ENCODE peak calls at places on chromosomes 13 and 19, in eight cellular contexts. One of them, this sample, is unnamed. For H3K27me3 and H3K4me1, the result is how much of the 10 kb centered on the place peaks cover.

GRCh38 chr13:109740121-109740520 is 46.3 kb downstream of the IRS2 start:
- DNase-seq in tibial artery: no peak
- DNase-seq in CD4-positive, alpha-beta memory T cell: no peak
- DNase-seq in pancreas: no peak
- DNase-seq in neuronal stem cell: no peak
- DNase-seq in effector memory CD4-positive, alpha-beta T cell: no peak
- DNase-seq in adipocyte: no peak
- DNase-seq in ovary: no peak
- DNase-seq in this sample: no peak

GRCh38 chr13:70585109-70585508 is 476.9 kb upstream of the KLHL1 start:
- DNase-seq in neuronal stem cell: no peak
- DNase-seq in CD4-positive, alpha-beta memory T cell: no peak
- DNase-seq in pancreas: no peak
- DNase-seq in ovary: no peak
- DNase-seq in adipocyte: no peak
- DNase-seq in tibial artery: no peak
- DNase-seq in effector memory CD4-positive, alpha-beta T cell: no peak
- DNase-seq in this sample: no peak

GRCh38 chr13:31431722-31432137 is 232.0 kb downstream of the B3GLCT start:
- DNase-seq in tibial artery: peak
- DNase-seq in adipocyte: peak
- DNase-seq in CD4-positive, alpha-beta memory T cell: peak
- DNase-seq in neuronal stem cell: peak
- DNase-seq in pancreas: peak
- DNase-seq in effector memory CD4-positive, alpha-beta T cell: no peak
- DNase-seq in ovary: peak
- DNase-seq in this sample: peak

GRCh38 chr19:19405919-19406877 is 723 bp downstream of the GATAD2A start:
- DNase-seq in adipocyte: peak
- DNase-seq in neuronal stem cell: peak
- DNase-seq in tibial artery: no peak
- DNase-seq in CD4-positive, alpha-beta memory T cell: peak
- DNase-seq in pancreas: peak
- DNase-seq in effector memory CD4-positive, alpha-beta T cell: peak
- DNase-seq in ovary: peak
- DNase-seq in this sample: no peak

GRCh38 chr13:45073809-45074208 is 46.5 kb upstream of the GTF2F2 start:
- DNase-seq in CD4-positive, alpha-beta memory T cell: no peak
- DNase-seq in ovary: no peak
- DNase-seq in effector memory CD4-positive, alpha-beta T cell: no peak
- DNase-seq in tibial artery: no peak
- DNase-seq in adipocyte: no peak
- DNase-seq in neuronal stem cell: no peak
- DNase-seq in pancreas: no peak
- DNase-seq in this sample: peak

GRCh38 chr13:93727301-93728141 is 500.9 kb downstream of the GPC6 start:
- DNase-seq in effector memory CD4-positive, alpha-beta T cell: no peak
- DNase-seq in pancreas: no peak
- DNase-seq in adipocyte: peak
- DNase-seq in CD4-positive, alpha-beta memory T cell: no peak
- DNase-seq in ovary: no peak
- DNase-seq in tibial artery: no peak
- DNase-seq in neuronal stem cell: no peak
- DNase-seq in this sample: no peak

GRCh38 chr19:35066691-35067563 is 25.4 kb downstream of the HPN start:
- DNase-seq in CD4-positive, alpha-beta memory T cell: peak
- DNase-seq in pancreas: peak
- DNase-seq in tibial artery: peak
- DNase-seq in ovary: peak
- DNase-seq in effector memory CD4-positive, alpha-beta T cell: peak
- DNase-seq in neuronal stem cell: peak
- DNase-seq in adipocyte: peak
- DNase-seq in this sample: peak

GRCh38 chr13:35994131-35994966 is 136.8 kb downstream of the DCLK1 start:
- DNase-seq in effector memory CD4-positive, alpha-beta T cell: no peak
- DNase-seq in CD4-positive, alpha-beta memory T cell: no peak
- DNase-seq in tibial artery: peak
- DNase-seq in adipocyte: peak
- DNase-seq in pancreas: peak
- DNase-seq in ovary: peak
- DNase-seq in neuronal stem cell: no peak
- DNase-seq in this sample: no peak

GRCh38 chr13:24842533-24843278 is 78.7 kb downstream of the RNF17 start:
- DNase-seq in CD4-positive, alpha-beta memory T cell: no peak
- DNase-seq in effector memory CD4-positive, alpha-beta T cell: no peak
- DNase-seq in ovary: no peak
- DNase-seq in tibial artery: no peak
- DNase-seq in neuronal stem cell: no peak
- DNase-seq in pancreas: no peak
- DNase-seq in adipocyte: peak
- DNase-seq in this sample: no peak

GRCh38 chr13:114107686-114108081 is 24.7 kb downstream of the RASA3 start:
- DNase-seq in adipocyte: peak
- DNase-seq in neuronal stem cell: no peak
- DNase-seq in ovary: no peak
- DNase-seq in tibial artery: peak
- DNase-seq in pancreas: no peak
- DNase-seq in effector memory CD4-positive, alpha-beta T cell: no peak
- DNase-seq in CD4-positive, alpha-beta memory T cell: no peak
- DNase-seq in this sample: no peak

GRCh38 chr13:44874886-44875630 is 114.2 kb downstream of the NUFIP1 start:
- DNase-seq in ovary: no peak
- DNase-seq in pancreas: no peak
- DNase-seq in adipocyte: no peak
- DNase-seq in effector memory CD4-positive, alpha-beta T cell: no peak
- DNase-seq in neuronal stem cell: no peak
- DNase-seq in tibial artery: no peak
- DNase-seq in CD4-positive, alpha-beta memory T cell: no peak
- DNase-seq in this sample: no peak

GRCh38 chr13:107977175-107977574 is 238.2 kb downstream of the LIG4 start:
- DNase-seq in CD4-positive, alpha-beta memory T cell: no peak
- DNase-seq in neuronal stem cell: no peak
- DNase-seq in ovary: no peak
- DNase-seq in effector memory CD4-positive, alpha-beta T cell: no peak
- DNase-seq in adipocyte: no peak
- DNase-seq in pancreas: no peak
- DNase-seq in tibial artery: no peak
- DNase-seq in this sample: no peak

GRCh38 chr13:29676535-29676934 is 81.0 kb upstream of the SLC7A1 start:
- DNase-seq in adipocyte: peak
- DNase-seq in pancreas: no peak
- DNase-seq in ovary: no peak
- DNase-seq in CD4-positive, alpha-beta memory T cell: no peak
- DNase-seq in effector memory CD4-positive, alpha-beta T cell: no peak
- DNase-seq in neuronal stem cell: no peak
- DNase-seq in tibial artery: no peak
- DNase-seq in this sample: no peak

GRCh38 chr13:24033527-24034302 is 126.8 kb upstream of the SPATA13 start:
- DNase-seq in CD4-positive, alpha-beta memory T cell: no peak
- DNase-seq in pancreas: no peak
- DNase-seq in neuronal stem cell: no peak
- DNase-seq in effector memory CD4-positive, alpha-beta T cell: no peak
- DNase-seq in ovary: no peak
- DNase-seq in tibial artery: no peak
- DNase-seq in adipocyte: peak
- DNase-seq in this sample: no peak

GRCh38 chr13:44068737-44069136 is 189.0 kb downstream of the LACC1 start:
- DNase-seq in pancreas: no peak
- DNase-seq in adipocyte: peak
- DNase-seq in ovary: no peak
- DNase-seq in neuronal stem cell: no peak
- DNase-seq in effector memory CD4-positive, alpha-beta T cell: no peak
- DNase-seq in CD4-positive, alpha-beta memory T cell: no peak
- DNase-seq in tibial artery: no peak
- DNase-seq in this sample: no peak

GRCh38 chr13:37833411-37833810 is 36.2 kb downstream of the TRPC4 start:
- DNase-seq in CD4-positive, alpha-beta memory T cell: no peak
- DNase-seq in ovary: no peak
- DNase-seq in pancreas: no peak
- DNase-seq in effector memory CD4-positive, alpha-beta T cell: no peak
- DNase-seq in adipocyte: no peak
- DNase-seq in neuronal stem cell: no peak
- DNase-seq in tibial artery: no peak
- DNase-seq in this sample: no peak

GRCh38 chr13:47837104-47837880 is 163.8 kb downstream of the SUCLA2 start:
- DNase-seq in effector memory CD4-positive, alpha-beta T cell: no peak
- DNase-seq in CD4-positive, alpha-beta memory T cell: no peak
- DNase-seq in neuronal stem cell: no peak
- DNase-seq in tibial artery: no peak
- DNase-seq in pancreas: no peak
- DNase-seq in adipocyte: no peak
- DNase-seq in ovary: no peak
- DNase-seq in this sample: peak

GRCh38 chr13:48233886-48234488 is 981 bp downstream of the ITM2B start:
- DNase-seq in adipocyte: peak
- DNase-seq in effector memory CD4-positive, alpha-beta T cell: no peak
- DNase-seq in pancreas: no peak
- DNase-seq in CD4-positive, alpha-beta memory T cell: no peak
- DNase-seq in neuronal stem cell: no peak
- DNase-seq in ovary: peak
- DNase-seq in tibial artery: no peak
- DNase-seq in this sample: no peak

GRCh38 chr19:41999071-41999877 is 5.2 kb upstream of the ATP1A3 start:
- DNase-seq in effector memory CD4-positive, alpha-beta T cell: no peak
- DNase-seq in neuronal stem cell: no peak
- DNase-seq in tibial artery: no peak
- DNase-seq in CD4-positive, alpha-beta memory T cell: no peak
- DNase-seq in adipocyte: peak
- DNase-seq in ovary: no peak
- DNase-seq in pancreas: no peak
- DNase-seq in this sample: no peak

GRCh38 chr19:35316560-35316959 is 12.4 kb upstream of the CD22 start:
- DNase-seq in adipocyte: no peak
- DNase-seq in pancreas: no peak
- DNase-seq in effector memory CD4-positive, alpha-beta T cell: no peak
- DNase-seq in CD4-positive, alpha-beta memory T cell: no peak
- DNase-seq in neuronal stem cell: no peak
- DNase-seq in tibial artery: no peak
- DNase-seq in ovary: no peak
- DNase-seq in this sample: no peak

GRCh38 chr13:44906758-44907157 is 82.5 kb downstream of the NUFIP1 start:
- DNase-seq in pancreas: peak
- DNase-seq in tibial artery: peak
- DNase-seq in ovary: peak
- DNase-seq in effector memory CD4-positive, alpha-beta T cell: no peak
- DNase-seq in neuronal stem cell: no peak
- DNase-seq in CD4-positive, alpha-beta memory T cell: no peak
- DNase-seq in adipocyte: peak
- DNase-seq in this sample: no peak

DNA sequence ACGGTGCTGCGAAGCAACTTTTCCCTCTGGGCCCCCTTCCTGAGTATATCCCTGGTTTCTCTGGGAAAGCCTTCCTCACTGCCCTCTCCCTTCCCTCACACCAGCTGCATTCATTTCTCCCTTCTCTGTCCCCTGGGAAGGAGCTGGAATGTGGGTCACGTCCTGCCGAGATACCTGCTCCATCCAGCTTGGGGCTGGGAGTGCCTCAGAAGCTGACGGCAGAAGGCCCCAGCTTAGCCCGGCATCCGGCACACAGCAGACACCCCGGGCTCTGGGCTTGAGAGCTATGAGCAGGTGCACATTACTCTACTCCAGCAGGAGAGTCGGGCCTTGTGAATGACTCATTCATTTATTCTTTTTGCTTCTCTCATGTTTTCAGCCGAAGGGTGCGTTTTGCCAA is 170.6 kb downstream of the TEX29 start:
- DNase-seq in CD4-positive, alpha-beta memory T cell: no peak
- DNase-seq in ovary: no peak
- DNase-seq in pancreas: no peak
- DNase-seq in tibial artery: no peak
- DNase-seq in neuronal stem cell: no peak
- DNase-seq in adipocyte: no peak
- DNase-seq in effector memory CD4-positive, alpha-beta T cell: no peak
- DNase-seq in this sample: no peak
- H3K27me3 ChIP-seq in CD4-positive, alpha-beta memory T cell: under half
- H3K27me3 ChIP-seq in ovary: under half
- H3K27me3 ChIP-seq in pancreas: under half
- H3K27me3 ChIP-seq in tibial artery: under half
- H3K27me3 ChIP-seq in neuronal stem cell: under half
- H3K27me3 ChIP-seq in adipocyte: under half
- H3K27me3 ChIP-seq in effector memory CD4-positive, alpha-beta T cell: under half
- H3K27me3 ChIP-seq in this sample: under half

GRCh38 chr19:14612657-14613056 is 29.8 kb downstream of the CLEC17A start:
- DNase-seq in tibial artery: no peak
- DNase-seq in neuronal stem cell: no peak
- DNase-seq in pancreas: no peak
- DNase-seq in CD4-positive, alpha-beta memory T cell: no peak
- DNase-seq in ovary: no peak
- DNase-seq in adipocyte: no peak
- DNase-seq in effector memory CD4-positive, alpha-beta T cell: no peak
- DNase-seq in this sample: no peak
- H3K4me1 ChIP-seq in tibial artery: under half
- H3K4me1 ChIP-seq in neuronal stem cell: under half
- H3K4me1 ChIP-seq in pancreas: under half
- H3K4me1 ChIP-seq in CD4-positive, alpha-beta memory T cell: under half
- H3K4me1 ChIP-seq in ovary: under half
- H3K4me1 ChIP-seq in adipocyte: under half
- H3K4me1 ChIP-seq in effector memory CD4-positive, alpha-beta T cell: under half
- H3K4me1 ChIP-seq in this sample: under half

GRCh38 chr19:3344608-3345598 is 21.5 kb upstream of the NFIC start:
- DNase-seq in pancreas: no peak
- DNase-seq in adipocyte: no peak
- DNase-seq in CD4-positive, alpha-beta memory T cell: no peak
- DNase-seq in neuronal stem cell: no peak
- DNase-seq in ovary: peak
- DNase-seq in effector memory CD4-positive, alpha-beta T cell: no peak
- DNase-seq in tibial artery: no peak
- DNase-seq in this sample: no peak
- H3K27me3 ChIP-seq in pancreas: under half
- H3K27me3 ChIP-seq in adipocyte: under half
- H3K27me3 ChIP-seq in CD4-positive, alpha-beta memory T cell: under half
- H3K27me3 ChIP-seq in neuronal stem cell: under half
- H3K27me3 ChIP-seq in ovary: under half
- H3K27me3 ChIP-seq in effector memory CD4-positive, alpha-beta T cell: under half
- H3K27me3 ChIP-seq in tibial artery: under half
- H3K27me3 ChIP-seq in this sample: under half

GRCh38 chr19:1954547-1954946 is 13.6 kb downstream of the CSNK1G2 start:
- DNase-seq in ovary: no peak
- DNase-seq in CD4-positive, alpha-beta memory T cell: no peak
- DNase-seq in effector memory CD4-positive, alpha-beta T cell: no peak
- DNase-seq in adipocyte: no peak
- DNase-seq in tibial artery: no peak
- DNase-seq in neuronal stem cell: no peak
- DNase-seq in pancreas: no peak
- DNase-seq in this sample: no peak

GRCh38 chr19:1957562-1958248 is 16.7 kb downstream of the CSNK1G2 start:
- DNase-seq in tibial artery: no peak
- DNase-seq in ovary: no peak
- DNase-seq in CD4-positive, alpha-beta memory T cell: no peak
- DNase-seq in effector memory CD4-positive, alpha-beta T cell: no peak
- DNase-seq in neuronal stem cell: no peak
- DNase-seq in pancreas: no peak
- DNase-seq in adipocyte: no peak
- DNase-seq in this sample: no peak

GRCh38 chr19:1955171-1956142 is 14.5 kb downstream of the CSNK1G2 start:
- DNase-seq in ovary: no peak
- DNase-seq in neuronal stem cell: no peak
- DNase-seq in tibial artery: no peak
- DNase-seq in adipocyte: no peak
- DNase-seq in pancreas: no peak
- DNase-seq in effector memory CD4-positive, alpha-beta T cell: no peak
- DNase-seq in CD4-positive, alpha-beta memory T cell: no peak
- DNase-seq in this sample: no peak

GRCh38 chr19:1956143-1956537 is 15.2 kb downstream of the CSNK1G2 start:
- DNase-seq in adipocyte: no peak
- DNase-seq in tibial artery: no peak
- DNase-seq in pancreas: no peak
- DNase-seq in effector memory CD4-positive, alpha-beta T cell: no peak
- DNase-seq in ovary: no peak
- DNase-seq in CD4-positive, alpha-beta memory T cell: no peak
- DNase-seq in neuronal stem cell: no peak
- DNase-seq in this sample: no peak

GRCh38 chr19:1956868-1957492 is 16.0 kb downstream of the CSNK1G2 start:
- DNase-seq in CD4-positive, alpha-beta memory T cell: no peak
- DNase-seq in neuronal stem cell: no peak
- DNase-seq in ovary: no peak
- DNase-seq in tibial artery: no peak
- DNase-seq in effector memory CD4-positive, alpha-beta T cell: no peak
- DNase-seq in adipocyte: no peak
- DNase-seq in pancreas: no peak
- DNase-seq in this sample: no peak
- H3K4me1 ChIP-seq in CD4-positive, alpha-beta memory T cell: under half
- H3K4me1 ChIP-seq in neuronal stem cell: under half
- H3K4me1 ChIP-seq in ovary: under half
- H3K4me1 ChIP-seq in tibial artery: under half
- H3K4me1 ChIP-seq in effector memory CD4-positive, alpha-beta T cell: under half
- H3K4me1 ChIP-seq in adipocyte: under half
- H3K4me1 ChIP-seq in pancreas: under half
- H3K4me1 ChIP-seq in this sample: under half

This sample was measured in NT2/D1.